ENCODE peak calls at places on chromosomes 16 and 17, in six cellular contexts. One of them, this sample, is unnamed.

GRCh38 chr17:45288825-45289224 is 26.9 kb upstream of the SPATA32 start:
- DNase-seq in neuronal stem cell: no peak
- DNase-seq in AG09319: no peak
- DNase-seq in ecto neural progenitor cell: no peak
- DNase-seq in left ventricle myocardium inferior: peak; percentile 56
- DNase-seq in foreskin fibroblast: no peak
- DNase-seq in this sample: no peak

GRCh38 chr17:72590382-72590781 is 469.6 kb downstream of the SOX9 start:
- DNase-seq in neuronal stem cell: no peak
- DNase-seq in AG09319: peak; percentile 35
- DNase-seq in ecto neural progenitor cell: no peak
- DNase-seq in left ventricle myocardium inferior: no peak
- DNase-seq in foreskin fibroblast: peak; percentile 71
- DNase-seq in this sample: peak; percentile 72

GRCh38 chr16:87854907-87855683 is 14.2 kb downstream of the SLC7A5 start:
- DNase-seq in neuronal stem cell: no peak
- DNase-seq in AG09319: no peak
- DNase-seq in ecto neural progenitor cell: no peak
- DNase-seq in left ventricle myocardium inferior: no peak
- DNase-seq in foreskin fibroblast: no peak
- DNase-seq in this sample: no peak

GRCh38 chr17:40582328-40582901 is 17.1 kb upstream of the CCR7 start:
- DNase-seq in neuronal stem cell: no peak
- DNase-seq in AG09319: no peak
- DNase-seq in ecto neural progenitor cell: no peak
- DNase-seq in left ventricle myocardium inferior: peak; percentile 42
- DNase-seq in foreskin fibroblast: no peak
- DNase-seq in this sample: peak; percentile 29

GRCh38 chr16:28977703-28978641 is 3.4 kb downstream of the SPNS1 start:
- DNase-seq in neuronal stem cell: no peak
- DNase-seq in AG09319: no peak
- DNase-seq in ecto neural progenitor cell: no peak
- DNase-seq in left ventricle myocardium inferior: no peak
- DNase-seq in foreskin fibroblast: no peak
- DNase-seq in this sample: no peak

GRCh38 chr17:74761931-74762330 is 13.5 kb downstream of the NHERF1 start:
- DNase-seq in neuronal stem cell: no peak
- DNase-seq in AG09319: no peak
- DNase-seq in ecto neural progenitor cell: no peak
- DNase-seq in left ventricle myocardium inferior: no peak
- DNase-seq in foreskin fibroblast: no peak
- DNase-seq in this sample: no peak

GRCh38 chr16:57134982-57135381 is 42.6 kb downstream of the CPNE2 start:
- DNase-seq in neuronal stem cell: no peak
- DNase-seq in AG09319: no peak
- DNase-seq in ecto neural progenitor cell: no peak
- DNase-seq in left ventricle myocardium inferior: no peak
- DNase-seq in foreskin fibroblast: no peak
- DNase-seq in this sample: no peak

GRCh38 chr17:45326566-45326965 is 9.7 kb upstream of the MAP3K14 start:
- DNase-seq in neuronal stem cell: no peak
- DNase-seq in AG09319: no peak
- DNase-seq in ecto neural progenitor cell: no peak
- DNase-seq in left ventricle myocardium inferior: no peak
- DNase-seq in foreskin fibroblast: no peak
- DNase-seq in this sample: no peak

GRCh38 chr16:56269824-56270684 is 78.8 kb downstream of the GNAO1 start:
- DNase-seq in neuronal stem cell: no peak
- DNase-seq in AG09319: peak; percentile 15
- DNase-seq in ecto neural progenitor cell: no peak
- DNase-seq in left ventricle myocardium inferior: no peak
- DNase-seq in foreskin fibroblast: no peak
- DNase-seq in this sample: peak; percentile 63

GRCh38 chr17:63974594-63975192 is 2.0 kb upstream of the SCN4A start:
- DNase-seq in neuronal stem cell: no peak
- DNase-seq in AG09319: no peak
- DNase-seq in ecto neural progenitor cell: no peak
- DNase-seq in left ventricle myocardium inferior: no peak
- DNase-seq in foreskin fibroblast: peak; percentile 59
- DNase-seq in this sample: peak; percentile 39

GRCh38 chr16:4376126-4376819 is 4.6 kb downstream of the VASN start:
- DNase-seq in neuronal stem cell: no peak
- DNase-seq in AG09319: peak; percentile 79
- DNase-seq in ecto neural progenitor cell: no peak
- DNase-seq in left ventricle myocardium inferior: peak; percentile 91
- DNase-seq in foreskin fibroblast: peak; percentile 91
- DNase-seq in this sample: peak; percentile 86

GRCh38 chr17:4519361-4519788 is 20.7 kb downstream of the SPNS2 start:
- DNase-seq in neuronal stem cell: no peak
- DNase-seq in AG09319: no peak
- DNase-seq in ecto neural progenitor cell: no peak
- DNase-seq in left ventricle myocardium inferior: peak; percentile 75
- DNase-seq in foreskin fibroblast: no peak
- DNase-seq in this sample: no peak

This sample was measured in fibroblast of pulmonary artery.